ENCODE peak calls at places on chromosomes 3 and 15, in seven cellular contexts. C is HepG2, W is HCT116, P is GM12878, Z is SK-N-SH, O is K562, F is H1. M is an unnamed sample.

GRCh38 chr15:29652595-29652994 is 169.7 kb downstream of the TJP1 start:
- DNase-seq in W (no peak), O (no peak), C (no peak), F (no peak), Z (no peak), P (no peak), M (no peak)

GRCh38 chr15:85381850-85382751 is 1.7 kb downstream of the AKAP13 start:
- DNase-seq in P (peak), C (no peak), O (no peak), W (no peak), Z (no peak), F (no peak), M (no peak)

GRCh38 chr15:63380151-63380827 is 1.4 kb downstream of the CA12 start:
- DNase-seq in F (no peak), Z (peak), C (no peak), O (no peak), W (no peak), P (no peak), M (peak)

GRCh38 chr3:107962946-107963345 is 127.9 kb downstream of the CD47 start:
- DNase-seq in W (no peak), C (no peak), O (no peak), Z (no peak), F (no peak), P (no peak), M (no peak)

GRCh38 chr3:95343228-95343627 is 1280.4 kb downstream of the NSUN3 start:
- DNase-seq in C (no peak), P (no peak), F (no peak), O (no peak), Z (no peak), W (no peak), M (no peak)

GRCh38 chr3:37096292-37096691 is 78.1 kb downstream of the LRRFIP2 start:
- DNase-seq in F (no peak), O (no peak), C (peak), P (no peak), W (no peak), Z (no peak), M (no peak)

GRCh38 chr15:50210462-50211264 is 28.7 kb downstream of the SLC27A2 start:
- DNase-seq in O (no peak), C (peak), W (no peak), P (no peak), F (no peak), Z (no peak), M (no peak)

GRCh38 chr3:69084326-69084667 is 440 bp upstream of the ARL6IP5 start:
- DNase-seq in W (no peak), O (peak), P (no peak), Z (peak), F (no peak), C (peak), M (no peak)

GRCh38 chr3:78765671-78766485 is 1001.9 kb downstream of the ROBO1 start:
- DNase-seq in P (no peak), C (no peak), Z (no peak), F (no peak), W (no peak), O (no peak), M (no peak)

GRCh38 chr3:32684029-32684799 is 774 bp upstream of the CNOT10 start:
- DNase-seq in Z (no peak), C (no peak), P (no peak), F (no peak), W (no peak), O (no peak), M (no peak)

GRCh38 chr3:188631291-188632010 is 477.5 kb downstream of the LPP start:
- DNase-seq in F (no peak), C (peak), Z (no peak), P (no peak), W (no peak), O (no peak), M (no peak)

GRCh38 chr3:149122716-149123578 is 6.5 kb upstream of the HPS3 start:
- DNase-seq in W (no peak), C (no peak), F (no peak), Z (no peak), O (no peak), P (no peak), M (no peak)

GRCh38 chr3:197749315-197749600 is 425 bp upstream of the FYTTD1 start:
- DNase-seq in Z (peak), C (no peak), F (no peak), W (peak), O (peak), P (no peak), M (peak)

GRCh38 chr3:101548527-101549105 is 13.1 kb upstream of the TRMT10C start:
- DNase-seq in P (no peak), W (no peak), Z (no peak), F (no peak), O (no peak), C (peak), M (no peak)

GRCh38 chr15:95972136-95972553 is 358.4 kb upstream of the NR2F2 start:
- DNase-seq in Z (no peak), F (no peak), O (peak), P (no peak), C (no peak), W (no peak), M (no peak)

GRCh38 chr3:155748611-155749365 is 3.9 kb upstream of the PLCH1 start:
- DNase-seq in Z (no peak), P (no peak), F (no peak), C (peak), O (no peak), W (no peak), M (no peak)

DNA sequence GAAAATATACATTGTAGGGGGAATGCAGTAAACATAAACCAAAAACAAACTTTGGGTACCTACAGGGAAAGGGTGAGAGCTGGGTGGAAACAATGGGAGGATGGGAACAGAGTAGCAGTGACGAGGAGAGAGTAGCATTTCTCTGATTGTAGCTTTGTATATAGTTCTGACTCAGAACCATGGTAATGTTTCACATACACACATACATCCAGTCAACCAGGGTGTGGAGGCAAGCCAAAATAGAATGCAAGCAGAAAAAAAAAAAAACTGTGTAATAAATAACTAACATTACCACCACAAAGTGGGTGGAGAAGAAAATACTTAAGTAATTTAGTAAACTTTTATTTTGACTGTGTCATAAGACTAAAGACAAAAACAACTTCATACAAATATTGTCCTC is 27.2 kb downstream of the BCL2A1 start:
- DNase-seq in F (no peak), O (no peak), W (no peak), Z (no peak), C (no peak), P (no peak), M (no peak)
- TF ChIP-seq JUND in F (no peak), O (no peak), W (no peak), Z (no peak), C (no peak), P (no peak), M (no peak)

GRCh38 chr15:55530861-55531313 is 22.9 kb upstream of the DNAAF4 start:
- DNase-seq in O (no peak), F (no peak), Z (no peak), P (no peak), C (peak), W (no peak), M (peak)

GRCh38 chr15:55522741-55523450 is 14.9 kb upstream of the DNAAF4 start:
- DNase-seq in Z (no peak), W (no peak), C (no peak), F (no peak), P (no peak), O (no peak), M (no peak)

GRCh38 chr15:55527150-55527549 is 19.1 kb upstream of the DNAAF4 start:
- DNase-seq in F (no peak), P (no peak), W (no peak), O (no peak), Z (no peak), C (no peak), M (no peak)

DNA sequence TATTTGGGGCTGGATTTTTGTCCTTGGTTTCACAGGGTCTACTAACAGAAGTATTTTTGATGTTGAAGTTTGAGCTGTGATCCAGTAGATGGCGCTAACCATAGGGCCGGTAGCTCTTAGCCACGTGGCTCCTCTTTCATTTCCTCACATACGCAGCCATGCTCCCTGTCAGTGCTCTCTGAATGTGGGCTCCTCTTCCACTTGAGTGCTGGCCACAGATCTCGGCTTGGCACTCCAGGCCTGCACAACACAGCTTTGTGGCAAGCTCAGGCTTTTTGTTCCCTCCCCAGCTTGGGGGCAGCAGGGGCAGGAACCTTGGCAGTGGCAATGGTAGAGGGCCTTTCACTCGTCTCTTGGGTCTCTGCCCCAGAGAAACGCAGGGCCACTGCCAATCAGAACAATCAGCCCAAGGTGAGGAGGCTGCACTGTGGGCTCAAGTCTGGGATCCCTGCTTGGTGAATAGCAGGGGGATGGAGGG is 18.6 kb upstream of the DNAAF4 start:
- DNase-seq in O (peak), Z (peak), C (peak), W (peak), F (no peak), P (no peak), M (no peak)
- TF ChIP-seq JUND in O (no peak), Z (no peak), C (no peak), W (no peak), F (no peak), P (no peak), M (no peak)

DNA sequence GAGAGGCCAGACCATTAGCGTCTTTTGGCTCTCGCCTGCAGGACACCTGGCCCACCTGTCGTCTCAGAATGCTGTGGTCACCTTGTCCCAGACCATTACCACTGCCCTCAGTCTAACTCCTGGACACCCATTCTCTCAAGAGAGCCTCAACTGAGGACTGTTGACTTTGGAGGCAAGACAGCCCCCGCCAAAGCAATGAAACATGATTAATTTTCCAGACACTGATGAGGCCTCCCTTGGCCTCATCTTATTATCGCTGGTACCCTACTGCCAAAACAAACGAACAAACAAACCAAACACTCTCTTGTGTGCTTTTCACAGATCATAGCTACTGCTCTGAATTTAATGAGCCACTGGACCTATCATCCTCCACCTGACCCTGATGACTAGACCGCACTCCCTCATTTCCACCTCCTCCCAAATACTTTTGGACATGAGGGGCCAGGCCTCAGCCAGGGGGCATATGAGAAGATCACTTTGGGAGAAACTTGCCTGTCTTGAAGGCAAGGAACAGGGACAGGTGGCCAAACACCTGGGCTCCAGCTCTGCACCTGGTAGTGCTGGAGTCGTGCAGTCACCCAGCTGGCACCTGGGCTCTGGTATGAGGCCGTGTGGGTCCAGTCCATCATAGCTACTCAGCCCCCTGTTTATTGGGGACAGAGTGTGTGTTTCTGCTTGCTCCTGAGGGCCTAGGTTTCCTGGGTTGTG is 27.6 kb downstream of the ALS2CL start:
- DNase-seq in W (no peak), Z (peak), P (no peak), O (no peak), C (no peak), F (no peak), M (no peak)
- TF ChIP-seq JUND in W (no peak), Z (no peak), P (no peak), O (no peak), C (no peak), F (no peak), M (no peak)

DNA sequence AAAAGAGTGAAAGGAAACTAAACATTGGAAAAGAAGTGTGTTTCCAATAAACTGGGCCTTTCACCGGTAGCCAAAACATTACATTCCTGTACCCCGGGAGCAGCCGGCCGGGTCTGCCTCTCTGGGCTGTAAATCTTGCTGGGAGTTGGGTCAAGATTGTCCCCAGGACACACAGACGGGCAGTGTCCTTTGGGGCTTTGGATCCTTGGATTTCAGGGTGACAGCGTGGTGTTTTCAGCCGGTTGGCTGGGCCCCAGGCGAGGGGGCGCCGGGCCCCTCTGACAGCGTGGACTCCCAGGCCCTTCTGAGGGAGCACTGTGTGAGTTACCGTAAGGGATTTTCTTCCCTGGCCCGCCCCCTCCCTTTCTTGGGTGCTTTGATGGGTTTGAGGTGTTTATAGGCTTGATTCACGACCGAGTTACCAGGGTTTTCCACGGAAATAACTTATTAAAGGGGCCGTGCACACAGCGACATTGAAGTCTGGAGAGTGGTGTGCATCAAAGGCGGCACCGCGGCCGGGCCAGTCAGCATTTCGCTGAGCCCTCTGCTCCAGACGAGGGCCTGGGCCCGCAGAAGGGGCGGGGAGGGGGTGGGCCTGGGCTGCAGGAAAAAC is 27.4 kb downstream of the SMAD6 start:
- DNase-seq in P (no peak), F (no peak), O (no peak), Z (no peak), W (no peak), C (no peak), M (no peak)
- TF ChIP-seq JUND in P (no peak), F (no peak), O (no peak), Z (no peak), W (no peak), C (no peak), M (no peak)

GRCh38 chr3:171840484-171840830 is 2.7 kb upstream of the TMEM212 start:
- DNase-seq in P (no peak), Z (no peak), O (no peak), W (no peak), F (no peak), C (no peak), M (no peak)

GRCh38 chr3:171841620-171842000 is 1.5 kb upstream of the TMEM212 start:
- DNase-seq in W (no peak), O (no peak), F (no peak), P (no peak), C (peak), Z (no peak), M (no peak)

GRCh38 chr3:171839270-171839669 is 3.9 kb upstream of the TMEM212 start:
- DNase-seq in C (peak), O (no peak), F (no peak), W (no peak), P (no peak), Z (no peak), M (no peak)

GRCh38 chr3:171842864-171843511 is at the start of gene TMEM212:
- DNase-seq in C (peak), W (no peak), F (no peak), Z (no peak), P (no peak), O (no peak), M (no peak)

GRCh38 chr3:171840831-171841619 is 2.1 kb upstream of the TMEM212 start:
- DNase-seq in C (peak), P (no peak), O (no peak), W (no peak), Z (no peak), F (no peak), M (no peak)
- TF ChIP-seq JUND in C (no peak), P (no peak), O (no peak), W (no peak), Z (no peak), F (no peak), M (no peak)

GRCh38 chr3:129933471-129933870 is 40.0 kb upstream of the TMCC1 start:
- DNase-seq in P (no peak), O (no peak), Z (no peak), F (no peak), W (no peak), C (no peak), M (no peak)

GRCh38 chr3:129934234-129935123 is 40.0 kb upstream of the TRH start:
- DNase-seq in P (no peak), C (peak), W (peak), F (no peak), Z (peak), O (peak), M (no peak)

GRCh38 chr3:129938140-129938930 is 36.2 kb upstream of the TRH start:
- DNase-seq in O (no peak), F (no peak), C (no peak), P (no peak), W (no peak), Z (no peak), M (no peak)

GRCh38 chr3:129937717-129938116 is 36.8 kb upstream of the TRH start:
- DNase-seq in F (no peak), Z (no peak), C (peak), W (no peak), P (no peak), O (no peak), M (no peak)

DNA sequence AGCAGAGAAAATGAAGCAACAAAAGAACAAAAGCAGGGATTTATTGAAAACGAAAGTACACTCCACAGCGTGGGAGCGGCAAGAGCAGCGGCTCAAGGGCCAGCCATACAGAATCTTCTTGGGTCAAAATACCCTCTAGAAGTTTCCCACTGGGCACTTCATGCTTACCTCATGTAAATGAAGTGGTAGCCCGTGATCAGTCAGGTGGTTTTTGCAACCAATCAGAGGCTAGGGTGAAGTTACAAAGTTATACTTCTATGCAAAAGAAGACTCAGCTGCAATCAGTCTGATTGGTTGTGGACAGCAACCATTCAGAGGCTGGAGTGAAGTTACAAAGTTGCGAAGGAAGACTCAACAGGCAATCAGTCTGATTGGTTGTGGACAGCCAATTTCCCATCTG is 37.8 kb upstream of the TRH start:
- DNase-seq in P (no peak), O (peak), Z (no peak), C (peak), F (no peak), W (no peak), M (no peak)
- TF ChIP-seq JUND in P (no peak), O (no peak), Z (no peak), C (no peak), F (no peak), W (no peak), M (no peak)

GRCh38 chr3:143442761-143443477 is 323.3 kb downstream of the CHST2 start:
- DNase-seq in P (no peak), W (no peak), F (no peak), Z (no peak), C (no peak), O (no peak), M (no peak)

GRCh38 chr3:143445118-143445517 is 325.5 kb downstream of the CHST2 start:
- DNase-seq in P (peak), O (no peak), Z (no peak), F (no peak), W (no peak), C (no peak), M (no peak)

GRCh38 chr3:143439785-143440184 is 320.2 kb downstream of the CHST2 start:
- DNase-seq in Z (no peak), W (no peak), O (no peak), F (no peak), P (no peak), C (no peak), M (no peak)

GRCh38 chr3:143443851-143444331 is 324.3 kb downstream of the CHST2 start:
- DNase-seq in W (peak), P (no peak), C (no peak), F (no peak), O (peak), Z (no peak), M (peak)

GRCh38 chr3:143441772-143442171 is 322.2 kb downstream of the CHST2 start:
- DNase-seq in C (no peak), Z (no peak), W (no peak), F (no peak), O (no peak), P (no peak), M (no peak)
- TF ChIP-seq JUND in C (no peak), Z (no peak), W (no peak), F (no peak), O (no peak), P (no peak), M (no peak)

GRCh38 chr3:125123455-125123854 is 67.7 kb upstream of the HEG1 start:
- DNase-seq in Z (no peak), O (no peak), C (no peak), W (no peak), P (no peak), F (no peak), M (no peak)

GRCh38 chr3:125126323-125126722 is 70.5 kb upstream of the HEG1 start:
- DNase-seq in C (no peak), O (no peak), P (no peak), F (no peak), W (no peak), Z (no peak), M (no peak)

GRCh38 chr3:125125822-125126245 is 70.0 kb upstream of the HEG1 start:
- DNase-seq in P (no peak), C (peak), O (no peak), W (no peak), Z (peak), F (no peak), M (no peak)

GRCh38 chr3:125121246-125122010 is 65.6 kb upstream of the HEG1 start:
- DNase-seq in Z (no peak), C (no peak), W (no peak), O (no peak), F (no peak), P (peak), M (no peak)

DNA sequence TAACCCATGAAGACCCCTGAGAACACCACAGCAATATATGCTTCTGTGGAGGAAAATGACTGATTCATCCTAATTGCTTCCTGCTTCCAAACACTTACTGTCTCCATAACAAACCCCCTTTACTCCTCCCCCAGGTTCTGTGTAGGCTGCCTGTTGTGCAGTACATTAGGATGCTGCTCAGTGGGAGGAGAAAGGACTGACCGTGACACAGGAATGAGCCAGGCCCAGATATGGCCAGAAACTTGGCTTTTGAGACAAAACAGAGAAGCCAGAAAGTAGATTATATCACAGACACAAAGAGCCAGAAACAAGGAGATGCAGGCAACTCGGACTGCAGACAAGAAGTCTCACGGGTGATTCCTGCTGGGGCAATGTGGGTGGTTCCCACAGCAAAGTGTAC is 68.1 kb upstream of the HEG1 start:
- DNase-seq in Z (peak), P (no peak), C (no peak), F (no peak), W (no peak), O (no peak), M (no peak)
- TF ChIP-seq JUND in Z (no peak), P (no peak), C (no peak), F (no peak), W (no peak), O (no peak), M (no peak)

M was measured in T47D.